ENCODE peak calls at places on chromosomes 3 and 15, in seven cellular contexts. V is activated naive CD8-positive, alpha-beta T cell treated with anti-CD3 and anti-CD28 coated beads, Interleukin-2, amount 50 U/mL, for 24 hours; I is T-helper 2 cell; K is stimulated activated CD4-positive, alpha-beta T cell treated with anti-CD3 and anti-CD28 coated beads, Interleukin-2, amount 100 ng/mL, for 4 hours; S is mucosa of descending colon; O is AG04450; T is lower lobe of right lung. U is an unnamed sample.

GRCh38 chr3:115518100-115518852 is 105.0 kb upstream of the GAP43 start:
- DNase-seq in V (no peak), S (no peak), K (no peak), T (no peak), O (peak), I (no peak), U (no peak)

GRCh38 chr15:48682949-48683651 is 37.6 kb upstream of the FBN1 start:
- DNase-seq in I (no peak), O (no peak), S (no peak), T (peak), K (no peak), V (no peak), U (peak)

GRCh38 chr3:128343287-128344045 is 123.2 kb downstream of the DNAJB8 start:
- DNase-seq in S (peak), K (no peak), V (no peak), O (peak), I (no peak), T (peak), U (peak)

GRCh38 chr15:99564221-99565030 is 1.4 kb upstream of the MEF2A start:
- DNase-seq in V (no peak), I (no peak), K (no peak), O (no peak), T (no peak), S (peak), U (peak)

GRCh38 chr3:151015762-151016161 is 43.2 kb upstream of the CLRN1 start:
- DNase-seq in V (no peak), S (no peak), I (no peak), K (no peak), O (no peak), T (no peak), U (no peak)

GRCh38 chr3:119294889-119295769 is 946 bp downstream of the ARHGAP31 start:
- DNase-seq in I (peak), O (no peak), T (peak), V (peak), S (peak), K (peak), U (peak)

GRCh38 chr15:39919396-39919739 is 698 bp downstream of the GPR176 start:
- DNase-seq in O (no peak), K (no peak), S (no peak), T (no peak), V (no peak), I (no peak), U (peak)

GRCh38 chr3:173411288-173412064 is 13.9 kb downstream of the NLGN1 start:
- DNase-seq in I (no peak), O (no peak), V (no peak), T (peak), S (no peak), K (no peak), U (no peak)

GRCh38 chr3:135125171-135125801 is 330.2 kb downstream of the EPHB1 start:
- DNase-seq in O (no peak), V (no peak), S (no peak), I (no peak), K (no peak), T (no peak), U (peak)

GRCh38 chr3:38698760-38699159 is 49.3 kb upstream of the SCN5A start:
- DNase-seq in S (no peak), I (no peak), K (no peak), O (no peak), T (no peak), V (no peak), U (no peak)

GRCh38 chr3:149771652-149772271 is 19.5 kb upstream of the COMMD2 start:
- DNase-seq in V (peak), T (peak), O (no peak), I (no peak), K (peak), S (peak), U (peak)

GRCh38 chr3:114449271-114450007 is 155.6 kb downstream of the TIGIT start:
- DNase-seq in S (no peak), V (no peak), I (no peak), O (no peak), T (no peak), K (no peak), U (no peak)

GRCh38 chr15:41813426-41813825 is 14.5 kb upstream of the JMJD7 start:
- DNase-seq in S (no peak), T (no peak), I (no peak), O (no peak), V (no peak), K (no peak), U (no peak)

GRCh38 chr3:36695769-36696137 is 68.6 kb downstream of the DCLK3 start:
- DNase-seq in V (no peak), I (no peak), O (peak), K (no peak), S (no peak), T (no peak), U (no peak)

GRCh38 chr3:29889230-29889629 is 608.4 kb downstream of the RBMS3 start:
- DNase-seq in K (no peak), V (no peak), O (no peak), I (no peak), T (no peak), S (no peak), U (no peak)

GRCh38 chr15:42994546-42994945 is 74.0 kb upstream of the TTBK2 start:
- DNase-seq in S (no peak), I (no peak), O (peak), V (no peak), T (no peak), K (no peak), U (no peak)

GRCh38 chr15:51558421-51558820 is 64.2 kb downstream of the DMXL2 start:
- DNase-seq in K (no peak), V (no peak), T (no peak), S (no peak), I (no peak), O (no peak), U (no peak)

GRCh38 chr15:79540551-79540950 is 108.4 kb downstream of the MINAR1 start:
- DNase-seq in V (no peak), O (no peak), S (no peak), I (no peak), T (no peak), K (no peak), U (no peak)

GRCh38 chr3:187545391-187545790 is 124.8 kb downstream of the SST start:
- DNase-seq in S (no peak), K (no peak), I (no peak), O (no peak), T (no peak), V (no peak), U (no peak)

U was measured in left colon.